ENCODE peak calls at places on chromosome 20, in seven cellular contexts. K is foreskin fibroblast; V is ovary; C is upper lobe of left lung; X is activated CD4-positive, alpha-beta T cell treated with anti-CD3 and anti-CD28 coated beads for 24 hours; Z is amniotic stem cell; E is EL. Q is an unnamed sample.

GRCh38 chr20:48006036-48006833 is 221.0 kb upstream of the SULF2 start:
- DNase-seq in K (no peak), V (no peak), C (no peak), X (no peak), Z (no peak), E (peak), Q (no peak)

GRCh38 chr20:44396369-44396768 is 40.9 kb downstream of the HNF4A start:
- DNase-seq in K (no peak), V (no peak), C (no peak), X (no peak), Z (no peak), E (no peak), Q (no peak)

GRCh38 chr20:54025166-54025835 is 45.1 kb downstream of the BCAS1 start:
- DNase-seq in K (no peak), V (no peak), C (no peak), X (no peak), Z (no peak), E (no peak), Q (no peak)

GRCh38 chr20:4070323-4071176 is 55.2 kb upstream of the RNF24 start:
- DNase-seq in K (no peak), V (no peak), C (no peak), X (no peak), Z (no peak), E (no peak), Q (no peak)

GRCh38 chr20:20492521-20493334 is 124.8 kb downstream of the INSM1 start:
- DNase-seq in K (no peak), V (no peak), C (no peak), X (no peak), Z (no peak), E (no peak), Q (no peak)

GRCh38 chr20:48298851-48299484 is 513.7 kb upstream of the SULF2 start:
- DNase-seq in K (peak), V (no peak), C (no peak), X (no peak), Z (peak), E (peak), Q (no peak)

GRCh38 chr20:16216227-16217210 is 356.7 kb downstream of the KIF16B start:
- DNase-seq in K (no peak), V (no peak), C (no peak), X (no peak), Z (no peak), E (no peak), Q (no peak)

GRCh38 chr20:58457083-58457680 is 58.0 kb downstream of the APCDD1L start:
- DNase-seq in K (peak), V (no peak), C (no peak), X (no peak), Z (no peak), E (peak), Q (no peak)

GRCh38 chr20:23928788-23929187 is 49.2 kb upstream of the CST5 start:
- DNase-seq in K (no peak), V (no peak), C (no peak), X (no peak), Z (no peak), E (no peak), Q (no peak)

GRCh38 chr20:14829897-14830296 is 492.5 kb upstream of the FLRT3 start:
- DNase-seq in K (no peak), V (no peak), C (no peak), X (no peak), Z (no peak), E (no peak), Q (no peak)

GRCh38 chr20:36207602-36208001 is 28.7 kb upstream of the AAR2 start:
- DNase-seq in K (no peak), V (no peak), C (no peak), X (no peak), Z (no peak), E (no peak), Q (no peak)